ENCODE peak calls at places on chromosomes 6 and 20, in nine cellular contexts. K is ovary; X is NCI-H1417; A is AG10803; I is GM20000; E is SHP77; U is stimulated activated CD4-positive, alpha-beta T cell treated with anti-CD3 and anti-CD28 coated beads, TNF-alpha, amount 100 ng/mL, for 24 hours; M is osteocyte; O is mammary epithelial cell. C is an unnamed sample.

GRCh38 chr6:18388942-18389341 is 1.8 kb downstream of the RNF144B start:
- DNase-seq in K (no peak), X (no peak), A (peak; percentile 91), I (no peak), E (no peak), U (no peak), M (no peak), O (peak; percentile 77), C (peak; percentile 90)

GRCh38 chr6:110665600-110665999 is 149.7 kb downstream of the CDK19 start:
- DNase-seq in K (no peak), X (no peak), A (no peak), I (no peak), E (no peak), U (no peak), M (no peak), O (no peak), C (no peak)

GRCh38 chr6:16322666-16323312 is 84.4 kb downstream of the GMPR start:
- DNase-seq in K (no peak), X (peak; percentile 90), A (peak; percentile 85), I (peak; percentile 87), E (peak; percentile 73), U (peak; percentile 57), M (no peak), O (no peak), C (peak; percentile 65)

GRCh38 chr20:49668181-49668877 is 45.3 kb downstream of the B4GALT5 start:
- DNase-seq in K (no peak), X (peak; percentile 14), A (no peak), I (peak; percentile 82), E (no peak), U (no peak), M (no peak), O (no peak), C (no peak)

GRCh38 chr6:21325201-21325856 is 268.2 kb upstream of the SOX4 start:
- DNase-seq in K (no peak), X (peak; percentile 82), A (no peak), I (no peak), E (peak; percentile 41), U (no peak), M (no peak), O (no peak), C (no peak)

GRCh38 chr6:43835872-43836419 is 65.9 kb downstream of the VEGFA start:
- DNase-seq in K (no peak), X (no peak), A (no peak), I (no peak), E (no peak), U (no peak), M (no peak), O (no peak), C (no peak)

GRCh38 chr6:49570474-49571079 is 20.1 kb downstream of the C6orf141 start:
- DNase-seq in K (no peak), X (no peak), A (no peak), I (no peak), E (no peak), U (no peak), M (no peak), O (no peak), C (no peak)

GRCh38 chr6:121839891-121840290 is 404.4 kb downstream of the GJA1 start:
- DNase-seq in K (no peak), X (no peak), A (no peak), I (no peak), E (no peak), U (no peak), M (no peak), O (peak; percentile 50), C (no peak)

GRCh38 chr20:51802170-51802745 is at the start of gene SALL4:
- DNase-seq in K (no peak), X (no peak), A (no peak), I (no peak), E (no peak), U (no peak), M (no peak), O (no peak), C (no peak)

GRCh38 chr20:36917943-36918342 is 33.6 kb downstream of the SAMHD1 start:
- DNase-seq in K (no peak), X (no peak), A (no peak), I (no peak), E (no peak), U (no peak), M (no peak), O (no peak), C (no peak)

GRCh38 chr6:53112404-53112803 is 36.2 kb downstream of the GCM1 start:
- DNase-seq in K (no peak), X (peak; percentile 93), A (no peak), I (no peak), E (peak; percentile 15), U (no peak), M (no peak), O (peak; percentile 92), C (no peak)

GRCh38 chr20:38730989-38731737 is 6.9 kb downstream of the SLC32A1 start:
- DNase-seq in K (peak; percentile 39), X (peak; percentile 93), A (peak; percentile 34), I (peak; percentile 83), E (peak; percentile 59), U (peak; percentile 64), M (no peak), O (peak; percentile 53), C (peak; percentile 67)

GRCh38 chr6:18431581-18431980 is 44.4 kb downstream of the RNF144B start:
- DNase-seq in K (no peak), X (no peak), A (peak; percentile 10), I (no peak), E (no peak), U (no peak), M (no peak), O (peak; percentile 29), C (no peak)

GRCh38 chr6:131532476-131533108 is 40.4 kb upstream of the ARG1 start:
- DNase-seq in K (no peak), X (no peak), A (no peak), I (peak; percentile 28), E (no peak), U (no peak), M (no peak), O (peak; percentile 37), C (no peak)

GRCh38 chr6:22412994-22413393 is 116.2 kb upstream of the PRL start:
- DNase-seq in K (no peak), X (no peak), A (no peak), I (no peak), E (no peak), U (no peak), M (no peak), O (no peak), C (no peak)

GRCh38 chr6:111417181-111417585 is 65.8 kb downstream of the REV3L start:
- DNase-seq in K (no peak), X (peak; percentile 43), A (peak; percentile 61), I (no peak), E (peak; percentile 51), U (no peak), M (no peak), O (no peak), C (peak; percentile 31)

GRCh38 chr20:23445596-23446217 is 6.2 kb downstream of the CSTL1 start:
- DNase-seq in K (no peak), X (no peak), A (peak; percentile 84), I (no peak), E (no peak), U (no peak), M (peak; percentile 75), O (peak; percentile 84), C (peak; percentile 64)

GRCh38 chr20:49801882-49802281 is 10.7 kb upstream of the SLC9A8 start:
- DNase-seq in K (no peak), X (no peak), A (no peak), I (no peak), E (no peak), U (no peak), M (no peak), O (no peak), C (no peak)

GRCh38 chr6:45806172-45806571 is 209.5 kb downstream of the CLIC5 start:
- DNase-seq in K (no peak), X (no peak), A (no peak), I (no peak), E (no peak), U (no peak), M (no peak), O (no peak), C (no peak)

GRCh38 chr6:73648166-73648565 is 5.6 kb downstream of the SLC17A5 start:
- DNase-seq in K (no peak), X (no peak), A (peak; percentile 43), I (no peak), E (no peak), U (no peak), M (no peak), O (no peak), C (peak; percentile 66)

GRCh38 chr6:144410059-144410458 is 124.9 kb downstream of the UTRN start:
- DNase-seq in K (no peak), X (no peak), A (no peak), I (no peak), E (no peak), U (no peak), M (no peak), O (no peak), C (no peak)

GRCh38 chr6:161607696-161608297 is 333.9 kb upstream of the AGPAT4 start:
- DNase-seq in K (no peak), X (no peak), A (no peak), I (no peak), E (no peak), U (no peak), M (no peak), O (no peak), C (no peak)

GRCh38 chr6:25202505-25202904 is 76.7 kb upstream of the CARMIL1 start:
- DNase-seq in K (no peak), X (no peak), A (peak; percentile 78), I (no peak), E (no peak), U (no peak), M (no peak), O (peak; percentile 39), C (peak; percentile 78)

GRCh38 chr20:35134472-35134871 is 12.7 kb downstream of the EDEM2 start:
- DNase-seq in K (peak; percentile 75), X (no peak), A (no peak), I (no peak), E (no peak), U (no peak), M (no peak), O (no peak), C (no peak)

GRCh38 chr6:154555075-154555677 is 44.7 kb upstream of the CNKSR3 start:
- DNase-seq in K (no peak), X (peak; percentile 26), A (peak; percentile 3), I (no peak), E (no peak), U (no peak), M (no peak), O (peak; percentile 91), C (peak; percentile 59)

C was measured in adipocyte.